ENCODE peak calls at places on chromosomes 12 and 14, in four cellular contexts. E, G, X and M are unnamed samples.

GRCh38 chr14:104787736-104788532 is 7.6 kb downstream of the AKT1 start:
- DNase-seq in E (no peak), G (no peak), X (peak), M (no peak)

GRCh38 chr12:65858831-65859230 is 34.5 kb downstream of the HMGA2 start:
- DNase-seq in E (no peak), G (no peak), X (no peak), M (no peak)

GRCh38 chr14:30191639-30192279 is 264.1 kb upstream of the PRKD1 start:
- DNase-seq in E (no peak), G (no peak), X (no peak), M (no peak)

GRCh38 chr14:20262642-20263128 is 23.6 kb downstream of the OR11H4 start:
- DNase-seq in E (no peak), G (no peak), X (no peak), M (no peak)

GRCh38 chr12:6321905-6322304 is 11.4 kb downstream of the PLEKHG6 start:
- DNase-seq in E (no peak), G (no peak), X (no peak), M (no peak)

GRCh38 chr12:51951843-51952722 is 584 bp downstream of the ACVR1B start:
- DNase-seq in E (peak), G (no peak), X (no peak), M (no peak)

GRCh38 chr14:104865069-104865630 is at the start of gene CEP170B:
- DNase-seq in E (peak), G (no peak), X (peak), M (no peak)

GRCh38 chr14:23316300-23316699 is 5.0 kb upstream of the PABPN1 start:
- DNase-seq in E (no peak), G (no peak), X (no peak), M (no peak)

GRCh38 chr14:23478109-23478698 is 8.7 kb downstream of the NGDN start:
- DNase-seq in E (peak), G (peak), X (peak), M (no peak)